ENCODE peak calls at places on chromosomes 16 and 17, in four cellular contexts. D is fibroblast of pulmonary artery, G is Panc1, P is AG04449. K is an unnamed sample.

GRCh38 chr17:36485805-36486203 is 677 bp upstream of the ZNHIT3 start:
- DNase-seq in D (no peak), G (no peak), P (no peak), K (no peak)

GRCh38 chr16:566475-567361 is at the start of gene NHLRC4:
- DNase-seq in D (peak; percentile 79), G (no peak), P (no peak), K (peak; percentile 39)

GRCh38 chr16:74556375-74556922 is 50.5 kb downstream of the GLG1 start:
- DNase-seq in D (peak; percentile 25), G (no peak), P (no peak), K (peak; percentile 36)

GRCh38 chr17:73265646-73266640 is 4.3 kb upstream of the CPSF4L start:
- DNase-seq in D (no peak), G (no peak), P (no peak), K (no peak)

GRCh38 chr16:88309905-88310259 is 72.9 kb upstream of the ZNF469 start:
- DNase-seq in D (no peak), G (no peak), P (no peak), K (no peak)

GRCh38 chr17:78390241-78391050 is 12.0 kb downstream of the PGS1 start:
- DNase-seq in D (peak; percentile 96), G (no peak), P (peak; percentile 96), K (peak; percentile 94)

GRCh38 chr16:70018254-70018653 is 67.1 kb downstream of the CLEC18A start:
- DNase-seq in D (peak; percentile 13), G (no peak), P (no peak), K (no peak)

GRCh38 chr17:850086-850827 is 68.1 kb downstream of the MRM3 start:
- DNase-seq in D (no peak), G (no peak), P (no peak), K (no peak)

GRCh38 chr16:1273816-1274215 is 17.9 kb downstream of the TPSD1 start:
- DNase-seq in D (no peak), G (no peak), P (no peak), K (no peak)

GRCh38 chr16:85390511-85391174 is 222.5 kb upstream of the GSE1 start:
- DNase-seq in D (peak; percentile 94), G (no peak), P (peak; percentile 76), K (peak; percentile 85)
- H3K4me3 ChIP-seq in D (no peak overlapping the region), G (no peak overlapping the region), P (no peak overlapping the region), K (no peak overlapping the region)

DNA sequence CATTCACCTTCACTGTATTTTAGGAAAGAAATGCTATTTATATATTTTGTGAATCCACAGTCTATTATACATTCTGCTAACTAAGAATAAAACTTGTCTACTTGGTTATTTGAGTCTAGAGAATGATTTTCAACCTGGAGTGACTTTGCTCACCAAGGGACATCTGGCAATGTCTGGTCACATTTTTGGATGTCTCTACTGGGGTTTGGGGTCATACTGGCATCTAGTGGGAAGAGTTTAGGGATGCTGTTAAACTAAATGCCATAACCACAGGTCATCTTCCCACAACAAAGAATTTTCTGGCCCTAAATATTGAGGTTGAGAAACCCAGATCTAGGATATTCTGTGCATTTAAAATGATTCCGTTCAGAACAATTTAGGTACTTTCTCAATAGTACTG is 26.0 kb downstream of the KCNJ16 start:
- DNase-seq in D (no peak), G (no peak), P (no peak), K (no peak)
- TF ChIP-seq CTCF in D (no peak), G (peak; percentile 11), P (no peak), K (no peak)

GRCh38 chr17:81517339-81518112 is 4.9 kb upstream of the ACTG1 start:
- DNase-seq in D (no peak), G (no peak), P (no peak), K (no peak)

GRCh38 chr17:81518113-81518784 is 5.7 kb upstream of the ACTG1 start:
- DNase-seq in D (no peak), G (no peak), P (no peak), K (no peak)

GRCh38 chr17:81516439-81516838 is 3.8 kb upstream of the ACTG1 start:
- DNase-seq in D (no peak), G (no peak), P (no peak), K (no peak)

GRCh38 chr17:81515530-81516041 is 3.0 kb upstream of the ACTG1 start:
- DNase-seq in D (no peak), G (no peak), P (no peak), K (no peak)

GRCh38 chr17:81517009-81517338 is 4.4 kb upstream of the ACTG1 start:
- DNase-seq in D (no peak), G (no peak), P (no peak), K (no peak)
- H3K4me3 ChIP-seq in D (peak overlapping the region; percentile 76), G (peak overlapping the region; percentile 68), P (peak overlapping the region; percentile 83), K (peak overlapping the region; percentile 72)

GRCh38 chr17:76585649-76586593 is at the start of gene ST6GALNAC2:
- DNase-seq in D (peak; percentile 42), G (no peak), P (no peak), K (peak; percentile 19)
- TF ChIP-seq CTCF in D (peak; percentile 3), G (peak; percentile 76), P (peak; percentile 17), K (peak; percentile 16)

GRCh38 chr17:80264048-80264792 is 3.6 kb downstream of the RNF213 start:
- DNase-seq in D (no peak), G (no peak), P (no peak), K (no peak)

GRCh38 chr17:80265205-80266068 is 4.8 kb downstream of the RNF213 start:
- DNase-seq in D (no peak), G (no peak), P (no peak), K (no peak)

GRCh38 chr17:80262775-80263244 is 2.2 kb downstream of the RNF213 start:
- DNase-seq in D (no peak), G (no peak), P (no peak), K (no peak)

GRCh38 chr17:80263253-80264047 is 2.8 kb downstream of the RNF213 start:
- DNase-seq in D (peak; percentile 80), G (no peak), P (peak; percentile 42), K (peak; percentile 82)

DNA sequence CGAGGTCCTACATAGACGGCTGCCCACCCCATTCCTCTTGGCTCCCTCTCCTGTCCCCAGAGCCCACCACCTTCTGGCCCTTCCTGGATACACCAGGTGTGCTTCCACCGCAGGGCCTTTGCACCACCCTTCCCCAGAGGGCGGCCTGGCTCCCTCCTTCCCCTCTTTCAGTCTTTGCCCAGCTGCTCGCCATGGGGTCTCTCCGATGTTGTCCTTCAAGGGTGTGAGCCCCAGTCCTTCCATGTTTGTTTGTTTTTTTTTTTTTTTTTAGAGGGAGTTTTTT is 4.1 kb downstream of the RNF213 start:
- DNase-seq in D (no peak), G (no peak), P (no peak), K (no peak)
- H3K4me3 ChIP-seq in D (no peak overlapping the region), G (no peak overlapping the region), P (no peak overlapping the region), K (no peak overlapping the region)

GRCh38 chr16:30142672-30143346 is 19.8 kb upstream of the MAPK3 start:
- DNase-seq in D (no peak), G (peak; percentile 15), P (no peak), K (no peak)
- TF ChIP-seq CTCF in D (no peak), G (no peak), P (no peak), K (no peak)

GRCh38 chr16:66873685-66874055 is 6.6 kb upstream of the PDP2 start:
- DNase-seq in D (no peak), G (no peak), P (no peak), K (no peak)
- H3K4me3 ChIP-seq in D (no peak overlapping the region), G (no peak overlapping the region), P (no peak overlapping the region), K (no peak overlapping the region)

GRCh38 chr17:80473701-80474100 is 2.7 kb downstream of the NPTX1 start:
- DNase-seq in D (no peak), G (no peak), P (no peak), K (no peak)

GRCh38 chr17:80475949-80476876 is at the start of gene NPTX1:
- DNase-seq in D (no peak), G (no peak), P (no peak), K (no peak)

GRCh38 chr17:80474933-80475915 is 1.2 kb downstream of the NPTX1 start:
- DNase-seq in D (no peak), G (no peak), P (no peak), K (no peak)

GRCh38 chr17:80472996-80473395 is 3.4 kb downstream of the NPTX1 start:
- DNase-seq in D (no peak), G (no peak), P (no peak), K (no peak)

GRCh38 chr17:80474231-80474932 is 2.0 kb downstream of the NPTX1 start:
- DNase-seq in D (peak; percentile 28), G (no peak), P (no peak), K (peak; percentile 46)
- TF ChIP-seq CTCF in D (peak; percentile 8), G (no peak), P (peak; percentile 19), K (peak; percentile 20)

GRCh38 chr16:87274808-87275207 is 42.4 kb downstream of the C16orf95 start:
- DNase-seq in D (no peak), G (no peak), P (no peak), K (no peak)
- H3K4me3 ChIP-seq in D (no peak overlapping the region), G (no peak overlapping the region), P (no peak overlapping the region), K (no peak overlapping the region)